ENCODE peak calls at places on chromosomes 7 and 10, in six cellular contexts. C, V, W, Y, N and M are unnamed samples.

GRCh38 chr7:147829021-147829420 is 761.5 kb upstream of the C7orf33 start:
- DNase-seq in Y (no peak), N (no peak), C (no peak), W (no peak), V (no peak), M (no peak)

GRCh38 chr7:27576360-27576944 is 86.2 kb downstream of the HIBADH start:
- DNase-seq in C (peak; percentile 64), Y (no peak), W (peak; percentile 10), N (peak; percentile 35), V (no peak), M (no peak)

GRCh38 chr7:87899258-87899657 is 23.0 kb downstream of the DBF4 start:
- DNase-seq in Y (no peak), N (no peak), C (no peak), V (no peak), W (no peak), M (no peak)

GRCh38 chr7:83306487-83306886 is 143.8 kb upstream of the PCLO start:
- DNase-seq in V (no peak), C (peak; percentile 10), Y (no peak), N (no peak), W (no peak), M (no peak)

GRCh38 chr7:4745971-4746919 is 29.2 kb upstream of the AP5Z1 start:
- DNase-seq in C (peak; percentile 87), V (peak; percentile 76), N (no peak), Y (no peak), W (peak; percentile 31), M (peak; percentile 57)

GRCh38 chr10:119459681-119460340 is 82.7 kb downstream of the RGS10 start:
- DNase-seq in N (no peak), W (no peak), V (no peak), Y (no peak), C (no peak), M (no peak)

GRCh38 chr10:36779238-36779846 is 346.1 kb upstream of the ANKRD30A start:
- DNase-seq in Y (no peak), C (peak; percentile 88), N (peak; percentile 66), V (peak; percentile 65), W (peak; percentile 62), M (no peak)

GRCh38 chr7:37028909-37029440 is 304.7 kb upstream of the AOAH start:
- DNase-seq in Y (no peak), N (no peak), C (no peak), W (no peak), V (no peak), M (peak; percentile 73)

GRCh38 chr7:3095046-3095445 is 51.4 kb upstream of the CARD11 start:
- DNase-seq in C (no peak), V (no peak), Y (no peak), W (no peak), N (peak; percentile 21), M (peak; percentile 67)

GRCh38 chr7:6640246-6640721 is 3.2 kb downstream of the ZNF316 start:
- DNase-seq in C (peak; percentile 76), V (peak; percentile 53), Y (no peak), W (no peak), N (peak; percentile 12), M (peak; percentile 55)

GRCh38 chr7:149459201-149459539 is 1.7 kb downstream of the ZNF777 start:
- DNase-seq in C (peak; percentile 4), Y (no peak), N (no peak), V (no peak), W (no peak), M (no peak)

GRCh38 chr7:45703373-45703821 is 129.2 kb downstream of the ADCY1 start:
- DNase-seq in Y (peak; percentile 52), V (no peak), N (no peak), W (no peak), C (no peak), M (no peak)

GRCh38 chr7:107370816-107371215 is 99.0 kb upstream of the GPR22 start:
- DNase-seq in C (no peak), N (no peak), Y (no peak), W (no peak), V (no peak), M (no peak)

GRCh38 chr7:116357776-116358670 is 141.5 kb upstream of the CAV2 start:
- DNase-seq in W (no peak), V (no peak), Y (no peak), C (peak; percentile 54), N (no peak), M (no peak)

GRCh38 chr7:843230-843629 is 11.0 kb downstream of the SUN1 start:
- DNase-seq in W (no peak), V (no peak), N (no peak), C (no peak), Y (no peak), M (no peak)
- TF ChIP-seq CTCF in W (no peak), V (no peak), N (no peak), C (no peak), Y (no peak), M (no peak)

DNA sequence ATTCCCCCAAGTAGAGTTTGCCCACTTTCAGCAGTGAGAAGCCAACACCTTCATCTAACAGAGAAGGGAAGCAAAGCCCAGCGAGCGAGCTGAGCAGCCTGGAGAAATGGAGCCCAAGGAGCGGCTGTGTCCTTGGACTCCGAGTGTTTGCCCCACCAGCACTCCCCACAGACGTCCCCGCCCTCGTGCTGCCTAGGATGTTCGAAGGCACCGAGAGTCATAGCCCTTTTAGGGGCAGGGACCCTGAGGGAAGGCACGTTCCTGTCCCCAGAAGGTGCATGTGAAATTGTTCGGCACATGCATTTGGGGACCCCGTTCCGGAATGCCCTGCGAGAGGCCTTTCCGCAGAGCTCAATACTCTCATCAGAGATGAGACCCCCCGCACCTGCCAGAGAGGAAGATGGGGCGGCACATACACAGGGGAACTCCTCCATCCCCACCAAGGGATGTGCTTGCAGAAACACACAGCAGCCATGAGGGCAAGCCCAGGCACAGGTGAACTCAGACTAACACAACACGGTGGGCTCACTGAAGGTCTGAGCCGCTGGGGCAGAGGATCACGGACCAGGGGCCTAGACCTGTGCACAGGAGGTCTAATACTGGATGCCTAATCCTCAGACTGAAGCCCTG is 131.0 kb downstream of the DLG5 start:
- DNase-seq in C (no peak), Y (no peak), N (no peak), V (no peak), W (no peak), M (no peak)
- TF ChIP-seq CTCF in C (no peak), Y (no peak), N (no peak), V (no peak), W (no peak), M (no peak)

DNA sequence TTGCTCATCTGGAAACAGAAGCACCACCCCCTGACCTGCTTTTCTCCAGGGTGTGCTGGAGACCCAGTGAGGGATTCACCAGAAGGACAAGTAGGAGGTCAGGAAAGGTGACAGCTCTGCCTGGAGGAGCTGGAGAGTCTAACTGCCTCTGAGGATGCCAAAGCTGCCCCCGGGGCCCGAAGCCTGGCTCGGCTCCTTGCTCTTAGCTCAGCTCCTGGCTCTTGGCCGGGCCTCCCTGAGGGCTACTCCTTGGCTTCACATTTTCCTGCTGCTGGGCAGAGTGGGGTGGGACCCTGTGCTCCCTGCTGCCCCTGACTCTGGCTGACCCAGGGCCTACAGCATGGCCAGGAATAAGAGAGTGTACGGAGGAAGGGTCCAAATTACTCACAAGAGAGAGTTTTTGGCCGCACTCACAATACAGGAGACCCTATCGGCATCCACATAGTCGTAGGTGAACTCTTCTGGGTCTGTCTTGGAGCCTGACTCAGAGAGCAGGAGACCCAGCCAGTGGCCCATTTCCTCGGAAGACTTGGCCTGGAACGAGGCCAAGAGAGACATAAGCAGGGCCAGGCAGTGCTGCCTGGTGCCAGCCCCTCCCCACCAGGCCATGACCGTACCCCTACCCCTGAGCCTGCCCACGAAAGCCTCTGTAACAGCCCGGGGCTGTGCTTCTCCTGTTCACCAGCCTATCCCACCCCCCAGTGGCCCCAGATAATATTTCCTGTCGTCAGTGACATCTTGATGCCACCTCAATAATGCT is 63.1 kb downstream of the VWA2 start:
- DNase-seq in C (no peak), Y (no peak), W (no peak), N (no peak), V (peak; percentile 15), M (no peak)
- TF ChIP-seq CTCF in C (no peak), Y (no peak), W (no peak), N (no peak), V (no peak), M (no peak)

GRCh38 chr7:18357691-18358090 is 137.9 kb upstream of the HDAC9 start:
- DNase-seq in C (peak; percentile 35), N (no peak), W (no peak), V (no peak), Y (no peak), M (no peak)
- TF ChIP-seq CTCF in C (peak; percentile 26), N (peak; percentile 17), W (peak; percentile 38), V (peak; percentile 46), Y (peak; percentile 52), M (no peak)